ENCODE peak calls at places on chromosomes 4 and X, in seven cellular contexts. One of them, this sample, is unnamed.
A peak's percentile ranks its signal among the peaks of the same experiment; 100 is the strongest.

GRCh38 chr4:134313591-134313990 is 112.0 kb upstream of the PABPC4L start:
- DNase-seq in body of pancreas: no peak
- DNase-seq in HCT116: no peak
- DNase-seq in sigmoid colon: no peak
- DNase-seq in esophagus squamous epithelium: no peak
- DNase-seq in right lobe of liver: no peak
- DNase-seq in stomach: no peak
- DNase-seq in this sample: no peak

GRCh38 chrX:153670748-153671588 is 2.6 kb downstream of the PNCK start:
- DNase-seq in right lobe of liver: no peak
- DNase-seq in esophagus squamous epithelium: no peak
- DNase-seq in stomach: no peak
- DNase-seq in HCT116: no peak
- DNase-seq in body of pancreas: no peak
- DNase-seq in sigmoid colon: peak; percentile 52
- DNase-seq in this sample: no peak

GRCh38 chr4:82261063-82261462 is 112.7 kb downstream of the HNRNPD start:
- DNase-seq in right lobe of liver: no peak
- DNase-seq in HCT116: no peak
- DNase-seq in esophagus squamous epithelium: no peak
- DNase-seq in stomach: no peak
- DNase-seq in body of pancreas: no peak
- DNase-seq in sigmoid colon: no peak
- DNase-seq in this sample: no peak

GRCh38 chrX:118352566-118352965 is 6.7 kb downstream of the WDR44 start:
- DNase-seq in right lobe of liver: no peak
- DNase-seq in stomach: no peak
- DNase-seq in esophagus squamous epithelium: no peak
- DNase-seq in sigmoid colon: no peak
- DNase-seq in body of pancreas: no peak
- DNase-seq in HCT116: no peak
- DNase-seq in this sample: no peak

GRCh38 chr4:159144112-159144694 is 41.3 kb downstream of the RAPGEF2 start:
- DNase-seq in HCT116: no peak
- DNase-seq in stomach: no peak
- DNase-seq in esophagus squamous epithelium: no peak
- DNase-seq in right lobe of liver: no peak
- DNase-seq in sigmoid colon: no peak
- DNase-seq in body of pancreas: no peak
- DNase-seq in this sample: no peak

GRCh38 chr4:173924561-173924960 is 358.9 kb downstream of the FBXO8 start:
- DNase-seq in right lobe of liver: no peak
- DNase-seq in sigmoid colon: no peak
- DNase-seq in stomach: no peak
- DNase-seq in HCT116: no peak
- DNase-seq in esophagus squamous epithelium: no peak
- DNase-seq in body of pancreas: no peak
- DNase-seq in this sample: no peak

GRCh38 chrX:125782184-125782583 is 383.9 kb downstream of the DCAF12L2 start:
- DNase-seq in right lobe of liver: no peak
- DNase-seq in HCT116: no peak
- DNase-seq in body of pancreas: no peak
- DNase-seq in sigmoid colon: no peak
- DNase-seq in esophagus squamous epithelium: no peak
- DNase-seq in stomach: no peak
- DNase-seq in this sample: no peak

GRCh38 chr4:140094701-140095420 is 59.1 kb downstream of the MAML3 start:
- DNase-seq in body of pancreas: peak; percentile 74
- DNase-seq in stomach: peak; percentile 75
- DNase-seq in sigmoid colon: peak; percentile 83
- DNase-seq in HCT116: no peak
- DNase-seq in right lobe of liver: peak; percentile 57
- DNase-seq in esophagus squamous epithelium: no peak
- DNase-seq in this sample: peak; percentile 55

GRCh38 chr4:3791910-3792542 is 25.8 kb downstream of the ADRA2C start:
- DNase-seq in right lobe of liver: peak; percentile 65
- DNase-seq in stomach: peak; percentile 50
- DNase-seq in esophagus squamous epithelium: no peak
- DNase-seq in HCT116: no peak
- DNase-seq in sigmoid colon: no peak
- DNase-seq in body of pancreas: peak; percentile 80
- DNase-seq in this sample: peak; percentile 32

GRCh38 chr4:5186584-5187170 is 135.4 kb downstream of the STK32B start:
- DNase-seq in sigmoid colon: no peak
- DNase-seq in HCT116: no peak
- DNase-seq in body of pancreas: no peak
- DNase-seq in stomach: no peak
- DNase-seq in right lobe of liver: no peak
- DNase-seq in esophagus squamous epithelium: no peak
- DNase-seq in this sample: no peak

GRCh38 chr4:124803641-124804040 is 91.1 kb upstream of the ANKRD50 start:
- DNase-seq in esophagus squamous epithelium: no peak
- DNase-seq in body of pancreas: no peak
- DNase-seq in right lobe of liver: no peak
- DNase-seq in stomach: no peak
- DNase-seq in sigmoid colon: no peak
- DNase-seq in HCT116: no peak
- DNase-seq in this sample: no peak

GRCh38 chr4:53476232-53477037 is 99.0 kb downstream of the FIP1L1 start:
- DNase-seq in right lobe of liver: no peak
- DNase-seq in esophagus squamous epithelium: no peak
- DNase-seq in body of pancreas: no peak
- DNase-seq in stomach: no peak
- DNase-seq in sigmoid colon: no peak
- DNase-seq in HCT116: no peak
- DNase-seq in this sample: no peak

GRCh38 chr4:53479731-53480525 is 102.5 kb downstream of the FIP1L1 start:
- DNase-seq in right lobe of liver: no peak
- DNase-seq in HCT116: no peak
- DNase-seq in stomach: no peak
- DNase-seq in esophagus squamous epithelium: no peak
- DNase-seq in body of pancreas: no peak
- DNase-seq in sigmoid colon: no peak
- DNase-seq in this sample: no peak

GRCh38 chr4:53478671-53479456 is 101.4 kb downstream of the FIP1L1 start:
- DNase-seq in sigmoid colon: no peak
- DNase-seq in right lobe of liver: no peak
- DNase-seq in HCT116: no peak
- DNase-seq in esophagus squamous epithelium: no peak
- DNase-seq in body of pancreas: no peak
- DNase-seq in stomach: no peak
- DNase-seq in this sample: no peak

GRCh38 chr4:53477038-53477565 is 99.7 kb downstream of the FIP1L1 start:
- DNase-seq in sigmoid colon: no peak
- DNase-seq in esophagus squamous epithelium: no peak
- DNase-seq in stomach: no peak
- DNase-seq in body of pancreas: no peak
- DNase-seq in right lobe of liver: no peak
- DNase-seq in HCT116: no peak
- DNase-seq in this sample: no peak

GRCh38 chr4:53477666-53478065 is 100.2 kb downstream of the FIP1L1 start:
- DNase-seq in sigmoid colon: no peak
- DNase-seq in body of pancreas: no peak
- DNase-seq in esophagus squamous epithelium: no peak
- DNase-seq in stomach: no peak
- DNase-seq in right lobe of liver: no peak
- DNase-seq in HCT116: no peak
- DNase-seq in this sample: no peak
- H3K4me3 ChIP-seq in sigmoid colon: no peak overlapping the region
- H3K4me3 ChIP-seq in body of pancreas: no peak overlapping the region
- H3K4me3 ChIP-seq in esophagus squamous epithelium: no peak overlapping the region
- H3K4me3 ChIP-seq in stomach: no peak overlapping the region
- H3K4me3 ChIP-seq in right lobe of liver: no peak overlapping the region
- H3K4me3 ChIP-seq in HCT116: no peak overlapping the region
- H3K4me3 ChIP-seq in this sample: no peak overlapping the region

GRCh38 chr4:8213121-8213520 is 14.0 kb downstream of the SH3TC1 start:
- DNase-seq in body of pancreas: no peak
- DNase-seq in stomach: no peak
- DNase-seq in HCT116: no peak
- DNase-seq in sigmoid colon: no peak
- DNase-seq in esophagus squamous epithelium: no peak
- DNase-seq in right lobe of liver: no peak
- DNase-seq in this sample: no peak

GRCh38 chr4:8211229-8211628 is 12.1 kb downstream of the SH3TC1 start:
- DNase-seq in stomach: no peak
- DNase-seq in sigmoid colon: no peak
- DNase-seq in body of pancreas: no peak
- DNase-seq in esophagus squamous epithelium: no peak
- DNase-seq in HCT116: no peak
- DNase-seq in right lobe of liver: no peak
- DNase-seq in this sample: no peak

GRCh38 chr4:8211737-8212581 is 12.9 kb downstream of the SH3TC1 start:
- DNase-seq in body of pancreas: no peak
- DNase-seq in sigmoid colon: no peak
- DNase-seq in stomach: no peak
- DNase-seq in esophagus squamous epithelium: no peak
- DNase-seq in right lobe of liver: no peak
- DNase-seq in HCT116: no peak
- DNase-seq in this sample: no peak

GRCh38 chr4:8214091-8214490 is 15.0 kb downstream of the SH3TC1 start:
- DNase-seq in HCT116: no peak
- DNase-seq in right lobe of liver: no peak
- DNase-seq in sigmoid colon: no peak
- DNase-seq in stomach: no peak
- DNase-seq in body of pancreas: no peak
- DNase-seq in esophagus squamous epithelium: no peak
- DNase-seq in this sample: no peak

DNA sequence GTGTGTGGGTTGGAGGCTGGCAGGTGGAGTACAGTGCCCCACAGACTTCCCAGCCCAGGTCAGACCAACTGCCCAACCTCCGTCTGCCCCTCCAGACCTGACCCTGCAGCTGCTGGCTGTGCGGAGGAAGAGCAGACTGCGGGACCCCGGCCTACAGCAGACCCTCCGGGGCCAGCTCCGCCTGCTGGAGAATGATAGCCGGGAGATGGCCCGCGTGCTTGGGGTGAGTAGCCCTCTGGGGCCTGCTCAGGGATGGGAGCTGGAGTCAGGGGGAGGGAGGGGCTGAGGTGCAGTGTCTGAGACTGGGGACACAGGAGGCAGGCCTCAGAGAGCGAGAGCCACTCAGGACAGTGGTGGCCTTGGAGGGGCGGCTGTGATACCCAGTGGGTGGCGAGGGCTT is 13.5 kb downstream of the SH3TC1 start:
- DNase-seq in stomach: no peak
- DNase-seq in right lobe of liver: no peak
- DNase-seq in esophagus squamous epithelium: no peak
- DNase-seq in body of pancreas: no peak
- DNase-seq in HCT116: no peak
- DNase-seq in sigmoid colon: no peak
- DNase-seq in this sample: no peak
- TF ChIP-seq POLR2A in stomach: no peak
- TF ChIP-seq POLR2A in right lobe of liver: no peak
- TF ChIP-seq POLR2A in esophagus squamous epithelium: no peak
- TF ChIP-seq POLR2A in body of pancreas: no peak
- TF ChIP-seq POLR2A in HCT116: no peak
- TF ChIP-seq POLR2A in sigmoid colon: no peak
- TF ChIP-seq POLR2A in this sample: no peak

GRCh38 chr4:7194251-7195137 is 2.2 kb downstream of the SORCS2 start:
- DNase-seq in sigmoid colon: peak; percentile 66
- DNase-seq in right lobe of liver: peak; percentile 53
- DNase-seq in body of pancreas: peak; percentile 37
- DNase-seq in esophagus squamous epithelium: no peak
- DNase-seq in stomach: no peak
- DNase-seq in HCT116: no peak
- DNase-seq in this sample: no peak

GRCh38 chr4:7196283-7196651 is 3.9 kb downstream of the SORCS2 start:
- DNase-seq in body of pancreas: no peak
- DNase-seq in esophagus squamous epithelium: no peak
- DNase-seq in sigmoid colon: peak; percentile 32
- DNase-seq in stomach: no peak
- DNase-seq in right lobe of liver: peak; percentile 11
- DNase-seq in HCT116: no peak
- DNase-seq in this sample: no peak

GRCh38 chr4:7196731-7197130 is 4.4 kb downstream of the SORCS2 start:
- DNase-seq in esophagus squamous epithelium: no peak
- DNase-seq in stomach: no peak
- DNase-seq in sigmoid colon: peak; percentile 46
- DNase-seq in right lobe of liver: peak; percentile 12
- DNase-seq in body of pancreas: no peak
- DNase-seq in HCT116: no peak
- DNase-seq in this sample: no peak

GRCh38 chr4:7195138-7195510 is 2.8 kb downstream of the SORCS2 start:
- DNase-seq in esophagus squamous epithelium: no peak
- DNase-seq in sigmoid colon: peak; percentile 56
- DNase-seq in body of pancreas: no peak
- DNase-seq in stomach: no peak
- DNase-seq in right lobe of liver: peak; percentile 36
- DNase-seq in HCT116: no peak
- DNase-seq in this sample: no peak

DNA sequence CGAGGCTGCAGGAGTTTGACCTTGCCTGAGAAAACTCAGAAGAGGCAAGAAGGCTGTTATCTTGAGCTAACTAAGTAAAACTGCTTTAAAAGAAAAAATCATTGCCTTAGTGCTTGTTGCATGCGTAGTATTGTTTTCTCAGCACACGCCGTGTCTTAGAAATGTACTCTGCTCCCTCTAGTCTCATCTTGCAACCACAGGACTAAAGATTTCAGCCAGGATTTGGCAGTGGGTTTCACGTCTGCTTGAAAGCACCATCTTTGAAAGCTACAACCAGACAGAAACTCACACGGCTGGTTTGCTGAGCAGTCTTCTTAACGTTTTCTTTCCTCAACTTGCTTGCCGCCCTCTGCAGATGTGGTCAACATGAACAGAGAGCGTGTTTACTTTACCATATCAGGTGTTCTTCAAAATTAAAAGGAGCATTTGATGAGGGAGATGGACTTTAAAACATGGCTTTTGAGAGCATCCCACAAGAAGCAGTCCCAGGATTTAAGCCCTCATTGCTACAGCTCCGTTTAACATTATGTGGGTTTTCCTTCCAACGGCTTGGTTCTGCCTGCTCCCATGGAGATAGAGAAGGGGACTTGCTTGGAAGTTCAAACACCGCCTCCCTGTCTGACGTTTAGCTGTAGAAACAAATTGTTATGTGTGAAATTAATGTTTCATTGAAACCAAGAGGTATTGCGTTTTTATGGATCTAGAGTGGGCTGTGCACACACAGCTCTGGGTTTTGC is 3.4 kb downstream of the SORCS2 start:
- DNase-seq in body of pancreas: no peak
- DNase-seq in HCT116: no peak
- DNase-seq in right lobe of liver: peak; percentile 0
- DNase-seq in stomach: no peak
- DNase-seq in esophagus squamous epithelium: no peak
- DNase-seq in sigmoid colon: peak; percentile 13
- DNase-seq in this sample: no peak
- TF ChIP-seq CTCF in body of pancreas: no peak
- TF ChIP-seq CTCF in HCT116: no peak
- TF ChIP-seq CTCF in right lobe of liver: no peak
- TF ChIP-seq CTCF in stomach: no peak
- TF ChIP-seq CTCF in esophagus squamous epithelium: no peak
- TF ChIP-seq CTCF in sigmoid colon: no peak
- TF ChIP-seq CTCF in this sample: no peak

DNA sequence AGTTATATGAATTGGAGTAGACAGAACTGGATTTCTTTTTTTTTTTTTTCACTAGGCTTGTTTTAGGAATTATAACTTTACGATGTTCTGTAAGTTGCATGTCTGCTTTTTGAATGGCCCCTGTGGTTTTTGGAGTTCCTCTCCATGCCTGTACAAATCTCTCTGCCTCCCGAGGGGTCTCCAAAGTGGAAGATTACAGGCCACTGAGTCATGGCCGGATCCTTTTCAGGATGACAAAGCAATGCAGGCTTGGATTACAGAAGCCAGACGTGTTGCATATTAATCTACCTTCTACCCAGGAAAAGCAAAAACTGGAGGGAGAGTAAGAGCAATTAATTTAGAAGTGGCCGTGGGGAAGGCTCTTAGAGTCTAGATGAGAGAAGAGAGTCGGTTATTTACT is 226.3 kb downstream of the SHOX start:
- DNase-seq in body of pancreas: no peak
- DNase-seq in esophagus squamous epithelium: no peak
- DNase-seq in sigmoid colon: no peak
- DNase-seq in right lobe of liver: no peak
- DNase-seq in stomach: no peak
- DNase-seq in HCT116: no peak
- DNase-seq in this sample: no peak
- H3K4me3 ChIP-seq in body of pancreas: no peak overlapping the region
- H3K4me3 ChIP-seq in esophagus squamous epithelium: no peak overlapping the region
- H3K4me3 ChIP-seq in sigmoid colon: no peak overlapping the region
- H3K4me3 ChIP-seq in right lobe of liver: no peak overlapping the region
- H3K4me3 ChIP-seq in stomach: no peak overlapping the region
- H3K4me3 ChIP-seq in HCT116: no peak overlapping the region
- H3K4me3 ChIP-seq in this sample: no peak overlapping the region

This sample was measured in prostate gland.